ENCODE peak calls at places on chromosomes 6 and 20, in five cellular contexts. F is neural progenitor cell; G is CD8-positive, alpha-beta memory T cell; L is body of pancreas; H is left ventricle myocardium inferior. U is an unnamed sample.

GRCh38 chr6:19906161-19906560 is 69.0 kb downstream of the ID4 start:
- DNase-seq in F (no peak), H (no peak), L (no peak), G (no peak), U (no peak)

GRCh38 chr6:81487489-81487888 is 265.0 kb downstream of the TENT5A start:
- DNase-seq in H (peak), F (no peak), L (peak), G (no peak), U (peak)

GRCh38 chr20:39190666-39191570 is 228.8 kb downstream of the DHX35 start:
- DNase-seq in H (no peak), L (peak), G (no peak), F (no peak), U (no peak)

GRCh38 chr6:118744261-118744941 is 93.0 kb upstream of the CEP85L start:
- DNase-seq in L (no peak), G (no peak), F (no peak), H (no peak), U (no peak)

GRCh38 chr6:108739496-108740330 is 108.5 kb upstream of the ARMC2 start:
- DNase-seq in H (no peak), F (no peak), G (no peak), L (peak), U (peak)

GRCh38 chr6:94478178-94479140 is 1059.1 kb upstream of the EPHA7 start:
- DNase-seq in G (no peak), L (no peak), H (no peak), F (peak), U (no peak)

GRCh38 chr6:17768388-17768787 is 61.7 kb upstream of the NUP153 start:
- DNase-seq in H (no peak), F (peak), L (no peak), G (no peak), U (no peak)

GRCh38 chr6:116386581-116387299 is 16.0 kb downstream of the DSE start:
- DNase-seq in H (no peak), L (no peak), F (no peak), G (no peak), U (no peak)

GRCh38 chr6:122043421-122043820 is 356.0 kb upstream of the HSF2 start:
- DNase-seq in H (no peak), L (no peak), F (no peak), G (no peak), U (no peak)

GRCh38 chr6:145310116-145310515 is 425.2 kb downstream of the EPM2A start:
- DNase-seq in H (no peak), L (no peak), G (no peak), F (no peak), U (no peak)

GRCh38 chr20:46936415-46937139 is 41.9 kb downstream of the EYA2 start:
- DNase-seq in F (no peak), H (no peak), L (no peak), G (no peak), U (no peak)

GRCh38 chr20:4366076-4366475 is 350.7 kb upstream of the RNF24 start:
- DNase-seq in L (no peak), G (no peak), F (no peak), H (no peak), U (no peak)

GRCh38 chr20:47487175-47487917 is 14.3 kb upstream of the NCOA3 start:
- DNase-seq in G (peak), H (no peak), L (no peak), F (no peak), U (no peak)

GRCh38 chr20:44448753-44449546 is 26.7 kb upstream of the TTPAL start:
- DNase-seq in F (peak), L (no peak), G (no peak), H (no peak), U (no peak)

GRCh38 chr6:133546098-133546497 is 304.9 kb downstream of the EYA4 start:
- DNase-seq in L (no peak), F (no peak), H (no peak), G (no peak), U (no peak)

GRCh38 chr6:102381203-102381602 is 987.7 kb downstream of the GRIK2 start:
- DNase-seq in L (no peak), G (no peak), F (no peak), H (no peak), U (no peak)

GRCh38 chr6:35497571-35498406 is 910 bp upstream of the TEAD3 start:
- DNase-seq in H (peak), G (peak), L (peak), F (peak), U (peak)

GRCh38 chr6:42569102-42570028 is 5.5 kb downstream of the UBR2 start:
- DNase-seq in H (no peak), L (no peak), F (no peak), G (no peak), U (no peak)

GRCh38 chr20:440636-441035 is 21.7 kb downstream of the TBC1D20 start:
- DNase-seq in F (no peak), G (no peak), H (no peak), L (no peak), U (no peak)

GRCh38 chr6:84227044-84227433 is 404 bp downstream of the CEP162 start:
- DNase-seq in L (no peak), G (no peak), H (no peak), F (peak), U (no peak)

GRCh38 chr20:36314734-36315544 is 8.8 kb downstream of the DLGAP4 start:
- DNase-seq in G (no peak), L (no peak), F (no peak), H (no peak), U (no peak)

GRCh38 chr20:36847009-36847709 is 28.8 kb upstream of the TLDC2 start:
- DNase-seq in G (no peak), F (peak), L (peak), H (peak), U (peak)

GRCh38 chr6:90401933-90402830 is 105.5 kb upstream of the BACH2 start:
- DNase-seq in F (no peak), G (peak), L (no peak), H (no peak), U (no peak)

GRCh38 chr6:28900577-28901266 is 23.1 kb downstream of the TRIM27 start:
- DNase-seq in H (no peak), L (no peak), G (no peak), F (no peak), U (no peak)

GRCh38 chr6:79453558-79454042 is 83.6 kb downstream of the LCA5 start:
- DNase-seq in F (no peak), G (no peak), L (no peak), H (no peak), U (no peak)

GRCh38 chr20:41480054-41480770 is 113.6 kb upstream of the EMILIN3 start:
- DNase-seq in H (no peak), F (no peak), G (no peak), L (no peak), U (no peak)

GRCh38 chr20:38423541-38423940 is 11.6 kb downstream of the SNHG17 start:
- DNase-seq in H (no peak), F (no peak), L (no peak), G (no peak), U (no peak)

GRCh38 chr6:45423901-45424627 is 46.3 kb upstream of the SUPT3H start:
- DNase-seq in G (no peak), F (peak), H (peak), L (peak), U (peak)

GRCh38 chr6:5482619-5483018 is 221.3 kb downstream of the FARS2 start:
- DNase-seq in H (no peak), G (no peak), F (no peak), L (no peak), U (no peak)

GRCh38 chr20:59577037-59577808 is 27.1 kb upstream of the PHACTR3 start:
- DNase-seq in F (peak), H (no peak), G (no peak), L (no peak), U (no peak)

GRCh38 chr6:37565267-37566208 is 65.8 kb upstream of the CCDC167 start:
- DNase-seq in L (no peak), H (no peak), F (peak), G (no peak), U (no peak)

GRCh38 chr20:7841291-7841966 is 98.8 kb downstream of the HAO1 start:
- DNase-seq in L (no peak), G (no peak), F (no peak), H (no peak), U (no peak)

GRCh38 chr6:19052219-19052618 is 665.1 kb downstream of the RNF144B start:
- DNase-seq in L (no peak), H (no peak), G (no peak), F (no peak), U (no peak)

GRCh38 chr6:137043710-137044365 is 927 bp downstream of the IL20RA start:
- DNase-seq in L (peak), H (peak), F (peak), G (no peak), U (peak)

GRCh38 chr20:417801-418342 is 9.8 kb downstream of the RBCK1 start:
- DNase-seq in H (no peak), F (no peak), L (no peak), G (no peak), U (no peak)

GRCh38 chr6:37451411-37452273 is 18.6 kb downstream of the CMTR1 start:
- DNase-seq in G (no peak), H (no peak), F (no peak), L (no peak), U (no peak)

DNA sequence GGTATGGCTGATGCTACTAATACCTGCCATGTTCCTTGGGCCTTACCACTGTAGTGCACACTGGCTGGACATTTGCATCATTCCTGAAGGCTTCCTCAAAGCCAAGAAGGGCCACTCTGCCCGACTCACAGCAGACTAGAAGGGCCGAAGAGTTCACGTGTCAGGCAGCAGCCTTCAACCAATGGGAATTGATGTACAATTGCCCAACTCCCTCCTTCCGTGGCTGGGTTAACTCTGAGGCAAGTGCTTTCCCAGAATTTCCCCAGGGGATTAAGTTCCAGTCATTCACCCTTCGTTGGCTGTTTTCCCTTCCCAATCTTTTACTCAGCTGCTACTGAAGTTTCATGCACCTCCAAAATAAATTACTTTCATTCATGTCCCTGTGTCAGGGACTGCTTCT is 29.8 kb downstream of the PSMB9 start:
- DNase-seq in G (no peak), F (peak), H (no peak), L (peak), U (no peak)
- H3K4me3 ChIP-seq in G (no peak), F (no peak), H (no peak), L (no peak), U (no peak)

GRCh38 chr6:131125431-131125830 is 9.8 kb upstream of the AKAP7 start:
- DNase-seq in L (no peak), F (no peak), H (no peak), G (no peak), U (no peak)
- H3K4me3 ChIP-seq in L (no peak), F (no peak), H (no peak), G (no peak), U (no peak)

DNA sequence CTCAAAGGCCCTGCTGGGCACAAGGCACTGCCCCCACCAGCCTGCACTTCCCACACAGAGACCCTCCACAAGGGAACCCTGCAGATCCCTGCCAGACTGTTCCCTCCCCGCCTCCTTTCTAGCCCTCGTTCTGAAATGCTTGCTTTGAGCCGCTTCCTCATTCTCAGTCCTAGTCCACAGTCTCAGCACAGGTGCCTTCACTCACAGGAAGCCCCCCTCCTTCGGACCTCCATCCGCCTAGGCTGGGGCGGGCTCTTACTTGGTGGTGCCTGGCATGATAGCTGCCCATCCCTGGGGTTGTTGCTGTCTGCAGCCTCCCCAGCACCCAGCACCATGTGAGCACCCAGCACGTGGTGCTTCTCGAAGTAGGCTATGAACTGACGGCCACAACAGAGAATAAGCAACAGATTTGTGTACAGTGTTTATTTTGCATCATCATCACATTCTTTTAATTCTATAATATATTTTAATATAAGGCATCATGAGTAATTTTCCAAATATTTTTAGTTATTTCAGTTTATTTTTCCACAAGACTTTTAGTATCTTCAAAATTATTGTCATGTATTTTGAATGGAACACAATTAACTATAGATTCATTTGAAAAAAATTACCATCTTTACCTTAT is 12.3 kb downstream of the CST5 start:
- DNase-seq in F (no peak), G (no peak), H (no peak), L (no peak), U (no peak)
- H3K4me3 ChIP-seq in F (no peak), G (no peak), H (no peak), L (no peak), U (no peak)

DNA sequence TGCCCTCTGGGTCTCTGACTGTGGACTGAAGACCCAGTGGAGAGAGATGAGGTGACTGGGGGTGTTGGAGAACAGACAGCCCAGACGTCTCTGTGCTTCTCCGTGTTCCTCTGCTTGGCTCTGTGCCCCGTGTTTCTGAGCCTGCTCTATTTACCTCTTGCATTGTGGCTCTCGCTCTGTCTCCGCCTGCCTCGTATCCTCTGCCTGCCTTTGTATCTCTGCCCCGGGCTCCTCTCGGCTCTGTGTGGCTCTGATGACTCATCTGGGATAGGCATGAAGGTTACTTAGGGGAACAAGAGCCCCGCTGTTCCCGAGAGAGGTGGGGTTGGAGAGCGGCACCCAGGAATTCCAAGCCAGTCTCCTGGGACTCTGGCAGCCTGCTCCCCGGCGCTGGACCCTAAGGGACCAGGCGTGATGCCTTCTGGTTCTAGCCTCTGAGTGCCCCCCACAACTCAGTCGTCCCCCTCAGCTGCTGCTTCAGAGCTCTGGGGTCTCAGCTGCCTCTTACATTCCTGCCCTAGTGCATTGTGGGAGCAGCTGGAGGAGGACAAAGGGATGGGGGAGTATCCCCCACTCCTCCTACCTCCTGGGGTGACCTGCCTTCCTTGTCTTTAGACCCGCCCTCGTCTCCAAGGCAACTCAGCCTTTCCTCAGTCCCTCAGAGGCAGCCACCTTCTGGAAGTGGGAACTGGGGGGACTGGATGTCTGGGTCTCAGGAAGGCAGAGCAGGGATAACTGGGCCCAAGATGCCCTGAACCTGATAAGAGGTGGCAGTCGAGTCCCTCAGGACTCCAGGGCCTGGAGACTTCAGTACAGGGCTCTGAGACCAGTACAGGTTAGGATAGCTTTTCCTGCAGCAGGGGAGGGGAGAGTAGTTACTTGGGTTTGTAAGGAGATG is 1.9 kb downstream of the DDR1 start:
- DNase-seq in F (peak), L (peak), G (no peak), H (peak), U (peak)
- H3K4me3 ChIP-seq in F (peak), L (no peak), G (peak), H (peak), U (peak)

GRCh38 chr20:21510995-21511394 is 2.9 kb downstream of the NKX2-2 start:
- DNase-seq in L (no peak), G (no peak), F (no peak), H (no peak), U (no peak)
- H3K4me3 ChIP-seq in L (no peak), G (no peak), F (peak), H (peak), U (peak)

DNA sequence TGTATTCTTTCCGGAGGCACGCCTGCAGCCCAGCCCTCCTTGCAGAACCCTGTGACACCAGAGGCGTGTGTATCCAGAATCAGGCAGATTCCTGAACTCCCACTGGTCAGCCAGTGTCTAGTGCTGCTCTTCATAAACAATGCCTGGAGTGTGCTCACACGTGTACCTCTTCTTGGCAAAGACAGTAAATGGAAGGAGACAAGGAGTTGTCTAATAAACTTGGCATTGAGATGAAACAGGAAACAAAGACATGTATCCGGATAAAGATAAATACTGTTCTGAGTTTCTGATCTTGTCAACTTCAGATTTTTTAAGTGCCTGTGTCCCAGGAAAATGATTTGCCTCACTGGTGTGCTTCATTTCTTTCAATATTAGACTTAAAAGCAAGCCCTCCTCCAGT is 1.7 kb downstream of the RPS6KA2 start:
- DNase-seq in F (no peak), L (no peak), H (no peak), G (no peak), U (no peak)
- H3K4me3 ChIP-seq in F (no peak), L (no peak), H (peak), G (no peak), U (peak)

DNA sequence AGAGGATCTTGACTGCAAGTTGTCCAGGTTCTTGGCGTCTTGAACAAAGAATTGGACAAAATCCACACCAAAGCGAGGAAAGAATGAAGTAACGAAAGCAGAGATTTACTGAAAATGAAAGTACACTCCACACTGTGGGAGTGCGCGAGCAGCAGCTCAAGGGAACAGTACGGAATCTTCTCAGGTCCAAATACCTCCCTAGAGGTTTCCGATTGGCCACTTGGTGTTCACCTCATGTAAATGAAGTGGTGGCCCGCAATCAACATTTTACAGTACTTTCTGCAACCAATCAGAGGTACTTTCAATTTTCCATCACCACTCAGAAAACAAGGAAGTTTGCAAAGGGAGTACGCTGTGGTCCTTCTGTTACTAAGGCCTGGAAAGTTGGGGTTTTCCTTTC is 122.4 kb downstream of the PTPRK start:
- DNase-seq in G (no peak), H (no peak), L (no peak), F (no peak), U (no peak)
- H3K4me3 ChIP-seq in G (no peak), H (no peak), L (no peak), F (no peak), U (no peak)

GRCh38 chr6:26180346-26180745 is 93.1 kb downstream of the HFE start:
- DNase-seq in L (no peak), H (no peak), G (no peak), F (no peak), U (no peak)
- H3K4me3 ChIP-seq in L (no peak), H (no peak), G (no peak), F (no peak), U (no peak)

DNA sequence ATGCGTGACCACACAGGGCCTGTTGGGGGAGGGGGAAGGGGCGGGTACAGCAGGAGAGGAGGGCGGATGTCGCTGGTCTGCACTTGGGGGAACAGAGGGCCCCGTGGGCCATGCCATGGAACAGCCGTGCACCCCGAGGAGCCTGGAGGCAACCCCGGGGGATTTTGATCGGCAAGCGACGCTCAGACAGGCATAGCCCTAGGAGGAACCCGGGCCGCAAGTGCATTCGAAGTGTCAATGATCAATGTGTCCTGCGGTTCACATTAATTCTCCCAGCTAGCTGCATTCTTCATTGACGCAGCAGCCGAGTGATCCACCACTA is 772.8 kb upstream of the DEFB115 start:
- DNase-seq in L (no peak), G (no peak), H (no peak), F (no peak), U (no peak)
- H3K4me3 ChIP-seq in L (no peak), G (no peak), H (no peak), F (no peak), U (no peak)

DNA sequence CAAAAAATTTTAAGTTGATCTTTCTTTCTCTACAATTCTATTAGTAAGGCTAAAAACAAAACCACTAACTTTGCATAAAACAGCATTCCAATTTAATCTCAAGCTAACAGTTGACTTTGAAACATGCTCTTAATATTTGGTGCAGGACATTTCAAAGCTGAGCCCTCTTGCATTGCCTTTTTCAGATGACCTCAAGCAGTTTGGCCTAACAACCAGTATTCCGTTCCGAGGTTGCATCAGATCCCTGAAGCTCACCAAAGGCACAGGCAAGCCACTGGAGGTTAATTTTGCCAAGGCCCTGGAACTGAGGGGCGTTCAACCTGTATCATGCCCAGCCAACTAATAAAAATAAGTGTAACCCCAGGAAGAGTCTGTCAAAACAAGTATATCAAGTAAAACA is 194.0 kb downstream of the ARHGAP18 start:
- DNase-seq in L (no peak), H (no peak), G (no peak), F (no peak), U (no peak)
- H3K4me3 ChIP-seq in L (no peak), H (no peak), G (no peak), F (no peak), U (no peak)

U was measured in stomach.